ENCODE peak calls at places on chromosomes 7 and 10, in eight cellular contexts. B is activated T-helper 1 cell treated with anti-CD3 and anti-CD28 coated beads, Interleukin-12 subunit alpha, Interleukin-12 subunit beta, Interleukin-2, Interleukin-4 antibody, amounts not matched to agents 30 ng/mL and 10 ng/mL and 1 ng/mL, durations not matched to agents 14 hours and 24 hours and 36 hours; T is astrocyte; N is endothelial cell; I is T-helper 1 cell; K is NCI-H1092 treated with DMSO at 0.1 percent for 48 hours; E is DMS153; W is fibroblast of lung. R is an unnamed sample.

GRCh38 chr7:116097365-116098009 is 66.9 kb upstream of the TFEC start:
- DNase-seq in B (no peak), T (peak), N (no peak), I (no peak), K (no peak), E (peak), W (peak), R (no peak)

GRCh38 chr10:116598326-116598725 is 7.6 kb downstream of the PNLIPRP1 start:
- DNase-seq in B (no peak), T (no peak), N (no peak), I (no peak), K (no peak), E (no peak), W (no peak), R (no peak)

GRCh38 chr7:101940830-101941229 is 123.4 kb downstream of the CUX1 start:
- DNase-seq in B (no peak), T (no peak), N (peak), I (no peak), K (peak), E (peak), W (no peak), R (no peak)

GRCh38 chr10:132984008-132984295 is 41.6 kb upstream of the CFAP46 start:
- DNase-seq in B (no peak), T (no peak), N (no peak), I (no peak), K (no peak), E (no peak), W (no peak), R (no peak)

GRCh38 chr10:122336332-122336731 is 38.2 kb upstream of the PLEKHA1 start:
- DNase-seq in B (no peak), T (no peak), N (no peak), I (no peak), K (no peak), E (no peak), W (no peak), R (no peak)

GRCh38 chr10:5147255-5147980 is 37.5 kb downstream of the AKR1C8 start:
- DNase-seq in B (no peak), T (no peak), N (no peak), I (no peak), K (no peak), E (no peak), W (no peak), R (no peak)

GRCh38 chr10:120950103-120950561 is 99.0 kb downstream of the WDR11 start:
- DNase-seq in B (no peak), T (peak), N (peak), I (no peak), K (no peak), E (no peak), W (peak), R (no peak)

GRCh38 chr7:11177793-11178192 is 204.1 kb downstream of the PHF14 start:
- DNase-seq in B (no peak), T (peak), N (no peak), I (no peak), K (no peak), E (no peak), W (peak), R (no peak)

GRCh38 chr7:132352774-132353173 is 223.5 kb downstream of the PLXNA4 start:
- DNase-seq in B (no peak), T (no peak), N (no peak), I (no peak), K (no peak), E (no peak), W (no peak), R (no peak)

GRCh38 chr7:148912151-148912550 is 28.1 kb upstream of the EZH2 start:
- DNase-seq in B (no peak), T (no peak), N (no peak), I (no peak), K (no peak), E (no peak), W (no peak), R (no peak)

GRCh38 chr7:11753441-11753840 is 78.6 kb downstream of the THSD7A start:
- DNase-seq in B (no peak), T (no peak), N (no peak), I (no peak), K (peak), E (no peak), W (no peak), R (peak)

GRCh38 chr7:55532150-55532917 is 40.0 kb downstream of the VOPP1 start:
- DNase-seq in B (no peak), T (no peak), N (no peak), I (no peak), K (no peak), E (no peak), W (no peak), R (no peak)

GRCh38 chr10:78875932-78876331 is 192.8 kb upstream of the ZMIZ1 start:
- DNase-seq in B (no peak), T (no peak), N (no peak), I (no peak), K (no peak), E (no peak), W (no peak), R (no peak)

GRCh38 chr10:31299119-31299518 is 19.9 kb upstream of the ZEB1 start:
- DNase-seq in B (no peak), T (no peak), N (no peak), I (no peak), K (no peak), E (peak), W (peak), R (no peak)

GRCh38 chr7:44368885-44369284 is 43.5 kb upstream of the CAMK2B start:
- DNase-seq in B (no peak), T (no peak), N (no peak), I (no peak), K (no peak), E (no peak), W (peak), R (no peak)

GRCh38 chr7:76065016-76065612 is 17.2 kb downstream of the MDH2 start:
- DNase-seq in B (no peak), T (no peak), N (no peak), I (no peak), K (no peak), E (no peak), W (no peak), R (no peak)

GRCh38 chr7:130844811-130845580 is 111.0 kb upstream of the KLF14 start:
- DNase-seq in B (no peak), T (peak), N (no peak), I (no peak), K (no peak), E (no peak), W (peak), R (no peak)

GRCh38 chr10:101614957-101615759 is 27.0 kb downstream of the DPCD start:
- DNase-seq in B (no peak), T (no peak), N (no peak), I (no peak), K (no peak), E (no peak), W (no peak), R (no peak)

GRCh38 chr10:114779803-114780609 is 41.6 kb upstream of the FHIP2A start:
- DNase-seq in B (no peak), T (peak), N (no peak), I (no peak), K (no peak), E (peak), W (peak), R (no peak)

GRCh38 chr10:70074147-70074546 is 21.5 kb downstream of the MACROH2A2 start:
- DNase-seq in B (no peak), T (no peak), N (no peak), I (no peak), K (no peak), E (no peak), W (peak), R (no peak)

GRCh38 chr10:131697461-131698128 is 203.2 kb upstream of the PPP2R2D start:
- DNase-seq in B (no peak), T (no peak), N (no peak), I (no peak), K (no peak), E (peak), W (no peak), R (no peak)

GRCh38 chr7:130732980-130733865 is 784 bp downstream of the KLF14 start:
- DNase-seq in B (no peak), T (no peak), N (no peak), I (peak), K (peak), E (no peak), W (peak), R (no peak)

GRCh38 chr10:49187950-49188761 is at the start of gene TMEM273:
- DNase-seq in B (no peak), T (peak), N (no peak), I (peak), K (no peak), E (no peak), W (peak), R (no peak)

GRCh38 chr7:140009735-140010134 is 53.0 kb downstream of the PARP12 start:
- DNase-seq in B (no peak), T (no peak), N (no peak), I (no peak), K (no peak), E (no peak), W (no peak), R (no peak)

R was measured in SHP77 treated with DMSO at 0.1 percent for 48 hours.